ENCODE peak calls at places on chromosomes 12 and 14, in ten cellular contexts. Q is HFFc6; F is OCI-LY7; E is HT1080; V is endothelial cell; H is heart right ventricle; D is NCI-H1436 treated with DMSO at 0.1 percent for 48 hours; R is T47D; S is stimulated activated CD4-positive, alpha-beta T cell treated with anti-CD3 and anti-CD28 coated beads, Interleukin-1b, Interleukin-23, amount 100 ng/mL, for 24 hours; G is NCI-H187 treated with DMSO at 0.1 percent for 48 hours. W is an unnamed sample.

GRCh38 chr14:94548131-94548998 is 12.9 kb upstream of the SERPINA4 start:
- DNase-seq in Q (no peak), F (no peak), E (no peak), V (no peak), H (no peak), D (no peak), R (no peak), S (no peak), G (no peak), W (no peak)

GRCh38 chr12:27592548-27592947 is 68.5 kb downstream of the PPFIBP1 start:
- DNase-seq in Q (peak), F (no peak), E (peak), V (no peak), H (no peak), D (no peak), R (no peak), S (no peak), G (no peak), W (no peak)

GRCh38 chr12:126998747-126999285 is 1268.2 kb upstream of the TMEM132C start:
- DNase-seq in Q (no peak), F (no peak), E (peak), V (no peak), H (no peak), D (no peak), R (no peak), S (no peak), G (no peak), W (no peak)

GRCh38 chr12:8996682-8997405 is 7.5 kb downstream of the KLRG1 start:
- DNase-seq in Q (peak), F (no peak), E (peak), V (no peak), H (no peak), D (no peak), R (no peak), S (no peak), G (no peak), W (no peak)

GRCh38 chr12:23699031-23699430 is 250.4 kb downstream of the SOX5 start:
- DNase-seq in Q (no peak), F (no peak), E (no peak), V (no peak), H (no peak), D (no peak), R (no peak), S (no peak), G (no peak), W (no peak)

GRCh38 chr14:95322646-95323045 is 2.9 kb upstream of the CLMN start:
- DNase-seq in Q (no peak), F (no peak), E (no peak), V (no peak), H (no peak), D (no peak), R (no peak), S (no peak), G (no peak), W (no peak)

GRCh38 chr12:44385964-44386363 is 490.2 kb downstream of the NELL2 start:
- DNase-seq in Q (no peak), F (no peak), E (no peak), V (no peak), H (no peak), D (no peak), R (no peak), S (no peak), G (no peak), W (no peak)

GRCh38 chr12:89537389-89537788 is 11.5 kb upstream of the POC1B start:
- DNase-seq in Q (no peak), F (no peak), E (no peak), V (no peak), H (no peak), D (no peak), R (no peak), S (no peak), G (no peak), W (no peak)

GRCh38 chr14:68681256-68681655 is 111.6 kb downstream of the ZFP36L1 start:
- DNase-seq in Q (no peak), F (no peak), E (no peak), V (no peak), H (no peak), D (no peak), R (no peak), S (no peak), G (no peak), W (no peak)

GRCh38 chr12:72828662-72829324 is 556.6 kb downstream of the TRHDE start:
- DNase-seq in Q (no peak), F (no peak), E (no peak), V (no peak), H (no peak), D (no peak), R (no peak), S (no peak), G (no peak), W (no peak)

GRCh38 chr12:6790496-6791150 is 1.3 kb downstream of the CD4 start:
- DNase-seq in Q (no peak), F (no peak), E (no peak), V (no peak), H (no peak), D (no peak), R (no peak), S (no peak), G (no peak), W (no peak)

GRCh38 chr12:10612954-10613333 is 465 bp downstream of the MAGOHB start:
- DNase-seq in Q (no peak), F (no peak), E (no peak), V (no peak), H (no peak), D (no peak), R (no peak), S (no peak), G (no peak), W (no peak)

GRCh38 chr12:54056110-54056509 is 2.5 kb downstream of the HOXC4 start:
- DNase-seq in Q (no peak), F (no peak), E (no peak), V (no peak), H (no peak), D (no peak), R (no peak), S (no peak), G (no peak), W (no peak)

GRCh38 chr12:90575995-90576394 is 379.0 kb downstream of the CCER1 start:
- DNase-seq in Q (no peak), F (no peak), E (no peak), V (no peak), H (no peak), D (no peak), R (no peak), S (no peak), G (no peak), W (no peak)

GRCh38 chr14:50331596-50331995 is 19.5 kb downstream of the DMAC2L start:
- DNase-seq in Q (no peak), F (no peak), E (no peak), V (no peak), H (no peak), D (no peak), R (no peak), S (no peak), G (no peak), W (no peak)

GRCh38 chr12:52903855-52904508 is 894 bp downstream of the KRT8 start:
- DNase-seq in Q (no peak), F (no peak), E (peak), V (peak), H (peak), D (no peak), R (no peak), S (no peak), G (no peak), W (no peak)

GRCh38 chr12:74897425-74898211 is 312.0 kb downstream of the KCNC2 start:
- DNase-seq in Q (no peak), F (no peak), E (no peak), V (no peak), H (no peak), D (no peak), R (no peak), S (no peak), G (no peak), W (no peak)

GRCh38 chr12:67474934-67475620 is 173.5 kb upstream of the DYRK2 start:
- DNase-seq in Q (no peak), F (no peak), E (no peak), V (no peak), H (no peak), D (no peak), R (no peak), S (no peak), G (no peak), W (no peak)

GRCh38 chr14:50335989-50336391 is 23.9 kb downstream of the DMAC2L start:
- DNase-seq in Q (no peak), F (no peak), E (no peak), V (peak), H (peak), D (no peak), R (no peak), S (no peak), G (no peak), W (no peak)

GRCh38 chr14:52835122-52835903 is 43.9 kb upstream of the GNPNAT1 start:
- DNase-seq in Q (peak), F (no peak), E (peak), V (no peak), H (no peak), D (no peak), R (no peak), S (no peak), G (no peak), W (no peak)

GRCh38 chr12:103997277-103997900 is 31.7 kb downstream of the TDG start:
- DNase-seq in Q (no peak), F (no peak), E (no peak), V (no peak), H (peak), D (no peak), R (no peak), S (no peak), G (no peak), W (no peak)

GRCh38 chr12:257521-258321 is 4.9 kb downstream of the SLC6A13 start:
- DNase-seq in Q (no peak), F (no peak), E (no peak), V (no peak), H (no peak), D (no peak), R (no peak), S (no peak), G (no peak), W (no peak)

GRCh38 chr14:69005432-69006148 is 26.5 kb upstream of the ACTN1 start:
- DNase-seq in Q (peak), F (no peak), E (peak), V (no peak), H (peak), D (no peak), R (no peak), S (no peak), G (no peak), W (peak)

GRCh38 chr14:102620413-102620812 is 28.0 kb downstream of the RCOR1 start:
- DNase-seq in Q (peak), F (no peak), E (no peak), V (no peak), H (no peak), D (no peak), R (no peak), S (no peak), G (no peak), W (peak)

GRCh38 chr12:105740337-105740736 is 398.4 kb downstream of the NUAK1 start:
- DNase-seq in Q (no peak), F (no peak), E (no peak), V (no peak), H (no peak), D (no peak), R (no peak), S (no peak), G (no peak), W (no peak)

GRCh38 chr14:99803106-99803437 is 9.9 kb downstream of the EML1 start:
- DNase-seq in Q (no peak), F (no peak), E (no peak), V (no peak), H (no peak), D (no peak), R (no peak), S (no peak), G (no peak), W (no peak)

GRCh38 chr14:92529895-92530294 is 16.3 kb downstream of the RIN3 start:
- DNase-seq in Q (no peak), F (no peak), E (no peak), V (no peak), H (no peak), D (no peak), R (no peak), S (no peak), G (no peak), W (no peak)

GRCh38 chr14:21001218-21001617 is 2.1 kb downstream of the SLC39A2 start:
- DNase-seq in Q (no peak), F (no peak), E (no peak), V (no peak), H (no peak), D (no peak), R (no peak), S (no peak), G (no peak), W (no peak)

GRCh38 chr12:76064904-76065303 is 19.6 kb downstream of the NAP1L1 start:
- DNase-seq in Q (no peak), F (no peak), E (no peak), V (no peak), H (no peak), D (no peak), R (no peak), S (no peak), G (no peak), W (no peak)

GRCh38 chr14:50598765-50599164 is 38.8 kb downstream of the ATL1 start:
- DNase-seq in Q (no peak), F (no peak), E (no peak), V (no peak), H (no peak), D (no peak), R (no peak), S (no peak), G (no peak), W (no peak)

GRCh38 chr12:27277846-27278260 is 33.8 kb downstream of the STK38L start:
- DNase-seq in Q (peak), F (no peak), E (peak), V (no peak), H (no peak), D (no peak), R (no peak), S (no peak), G (no peak), W (peak)

GRCh38 chr14:92040431-92041040 is 677 bp upstream of the TRIP11 start:
- DNase-seq in Q (peak), F (peak), E (peak), V (peak), H (no peak), D (peak), R (peak), S (no peak), G (peak), W (no peak)

GRCh38 chr12:101042211-101042610 is 167.8 kb downstream of the SLC5A8 start:
- DNase-seq in Q (no peak), F (no peak), E (no peak), V (no peak), H (no peak), D (no peak), R (no peak), S (no peak), G (no peak), W (no peak)

W was measured in AG09319.